ENCODE peak calls at places on chromosome 15, in seven cellular contexts. C is neuronal stem cell; R is H9; Z is aorta; B is Peyer's patch; L is uterus; W is CD8-positive, alpha-beta memory T cell. O is an unnamed sample.
A peak's percentile ranks its signal among the peaks of the same experiment; 100 is the strongest.

GRCh38 chr15:93028111-93028631 is 60.8 kb downstream of the RGMA start:
- DNase-seq in C (no peak), R (no peak), Z (no peak), B (peak; percentile 44), L (no peak), W (no peak), O (no peak)

GRCh38 chr15:34304613-34305012 is 33.0 kb downstream of the SLC12A6 start:
- DNase-seq in C (no peak), R (no peak), Z (no peak), B (no peak), L (no peak), W (no peak), O (peak; percentile 49)

GRCh38 chr15:48722764-48723661 is 77.5 kb upstream of the FBN1 start:
- DNase-seq in C (no peak), R (no peak), Z (no peak), B (no peak), L (no peak), W (no peak), O (no peak)

GRCh38 chr15:81783076-81783475 is 262.7 kb downstream of the MEX3B start:
- DNase-seq in C (no peak), R (no peak), Z (no peak), B (no peak), L (no peak), W (no peak), O (no peak)

GRCh38 chr15:42584031-42584765 is 8.8 kb downstream of the STARD9 start:
- DNase-seq in C (peak; percentile 38), R (peak; percentile 39), Z (no peak), B (no peak), L (no peak), W (no peak), O (peak; percentile 79)

GRCh38 chr15:58249646-58250312 is 111.6 kb downstream of the AQP9 start:
- DNase-seq in C (no peak), R (no peak), Z (no peak), B (no peak), L (no peak), W (peak; percentile 12), O (no peak)

GRCh38 chr15:94255540-94255939 is 24.2 kb downstream of the MCTP2 start:
- DNase-seq in C (no peak), R (no peak), Z (no peak), B (no peak), L (no peak), W (no peak), O (no peak)

GRCh38 chr15:39041979-39042485 is 477.4 kb upstream of the RASGRP1 start:
- DNase-seq in C (no peak), R (no peak), Z (no peak), B (no peak), L (no peak), W (no peak), O (no peak)

GRCh38 chr15:62069551-62069950 is 2.8 kb downstream of the C2CD4A start:
- DNase-seq in C (no peak), R (no peak), Z (no peak), B (no peak), L (no peak), W (no peak), O (no peak)

GRCh38 chr15:62067448-62068044 is 769 bp downstream of the C2CD4A start:
- DNase-seq in C (peak; percentile 20), R (peak; percentile 50), Z (peak; percentile 84), B (no peak), L (peak; percentile 22), W (no peak), O (no peak)

GRCh38 chr15:62068787-62069170 is 2.0 kb downstream of the C2CD4A start:
- DNase-seq in C (no peak), R (no peak), Z (no peak), B (no peak), L (no peak), W (no peak), O (no peak)

GRCh38 chr15:62068071-62068786 is 1.5 kb downstream of the C2CD4A start:
- DNase-seq in C (peak; percentile 30), R (peak; percentile 65), Z (peak; percentile 86), B (peak; percentile 68), L (peak; percentile 39), W (no peak), O (peak; percentile 74)

DNA sequence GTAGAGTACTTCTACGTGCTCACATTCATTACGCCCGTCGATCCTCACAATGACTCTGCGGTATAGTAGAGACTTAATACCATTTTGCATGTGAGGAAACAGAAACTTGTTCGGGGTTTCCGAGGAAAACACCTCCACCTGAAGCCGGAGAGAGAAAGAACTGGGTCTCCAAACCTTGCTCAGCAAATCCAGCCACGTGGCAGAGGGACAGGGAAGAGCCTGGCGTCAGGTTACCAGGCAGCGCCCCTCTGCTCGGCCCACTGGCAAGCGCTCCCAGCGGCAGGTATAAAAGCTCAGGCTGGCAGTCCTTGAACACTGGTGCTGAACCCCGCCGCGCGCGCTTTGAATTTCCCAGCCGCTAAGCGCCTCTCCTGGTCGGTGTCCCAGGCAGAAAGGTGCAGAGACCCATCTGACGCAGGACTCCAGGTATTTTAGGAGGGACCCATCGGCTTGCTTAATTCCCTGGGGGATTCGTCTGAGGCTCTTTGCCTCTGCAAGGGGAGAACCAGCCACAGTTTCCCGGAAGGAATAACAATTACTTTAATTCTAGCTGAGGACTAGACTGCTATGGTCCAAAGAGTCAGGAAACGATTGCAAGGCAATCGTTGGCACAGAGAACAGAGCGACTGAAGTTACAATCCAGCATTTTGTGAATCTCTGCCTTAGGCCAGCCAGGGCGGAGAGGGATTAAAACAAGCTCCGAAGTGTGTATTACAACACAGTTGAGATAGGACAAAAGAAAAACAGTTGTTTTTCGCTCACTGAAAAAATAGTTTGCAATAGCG is at the start of gene C2CD4A:
- DNase-seq in C (peak; percentile 49), R (peak; percentile 95), Z (peak; percentile 88), B (peak; percentile 87), L (peak; percentile 59), W (peak; percentile 56), O (peak; percentile 60)
- H3K27me3 ChIP-seq in C (peaks cover 10% of the 10 kb centered on the region), R (peaks cover 18% of the 10 kb centered on the region), Z (no peaks in the 10 kb centered on the region), B (no peaks in the 10 kb centered on the region), L (no peaks in the 10 kb centered on the region), W (peaks cover 4% of the 10 kb centered on the region), O (peaks cover 4% of the 10 kb centered on the region)

GRCh38 chr15:89098281-89098680 is 10.0 kb downstream of the ABHD2 start:
- DNase-seq in C (no peak), R (no peak), Z (no peak), B (no peak), L (no peak), W (no peak), O (no peak)

GRCh38 chr15:89096664-89097063 is 8.4 kb downstream of the ABHD2 start:
- DNase-seq in C (no peak), R (no peak), Z (no peak), B (no peak), L (no peak), W (no peak), O (no peak)

GRCh38 chr15:89095073-89095472 is 6.8 kb downstream of the ABHD2 start:
- DNase-seq in C (no peak), R (no peak), Z (no peak), B (no peak), L (no peak), W (no peak), O (no peak)

GRCh38 chr15:89095556-89095955 is 7.3 kb downstream of the ABHD2 start:
- DNase-seq in C (no peak), R (no peak), Z (no peak), B (no peak), L (no peak), W (no peak), O (no peak)

DNA sequence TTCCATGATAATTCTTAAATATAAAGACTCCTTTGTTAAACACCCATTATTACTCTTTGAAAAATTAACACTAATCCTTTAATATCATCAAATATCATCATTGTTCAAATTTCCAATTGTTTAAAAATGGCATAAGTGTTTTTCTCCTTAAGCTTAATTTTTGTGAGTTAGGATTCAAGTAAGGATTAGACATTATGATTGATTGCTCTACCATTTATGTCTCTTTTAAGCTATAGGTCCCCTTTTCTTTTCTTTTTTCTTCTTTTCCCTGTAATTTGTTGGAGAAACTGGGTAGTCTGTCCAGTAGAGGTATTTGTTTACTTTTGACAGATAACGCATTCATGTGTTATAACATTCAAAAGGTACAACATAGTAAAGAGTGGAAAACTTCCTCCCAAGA is 9.1 kb downstream of the ABHD2 start:
- DNase-seq in C (no peak), R (no peak), Z (no peak), B (no peak), L (no peak), W (no peak), O (no peak)
- H3K4me1 ChIP-seq in C (peaks cover 3% of the 10 kb centered on the region), R (peaks cover 2% of the 10 kb centered on the region), Z (peaks cover 25% of the 10 kb centered on the region), B (no peaks in the 10 kb centered on the region), L (peaks cover 10% of the 10 kb centered on the region), W (no peaks in the 10 kb centered on the region), O (peaks cover 6% of the 10 kb centered on the region)

GRCh38 chr15:101442272-101442671 is 47.2 kb downstream of the PCSK6 start:
- DNase-seq in C (no peak), R (no peak), Z (no peak), B (no peak), L (no peak), W (no peak), O (no peak)
- H3K27me3 ChIP-seq in C (no peaks in the 10 kb centered on the region), R (no peaks in the 10 kb centered on the region), Z (no peaks in the 10 kb centered on the region), B (no peaks in the 10 kb centered on the region), L (no peaks in the 10 kb centered on the region), W (no peaks in the 10 kb centered on the region), O (no peaks in the 10 kb centered on the region)

DNA sequence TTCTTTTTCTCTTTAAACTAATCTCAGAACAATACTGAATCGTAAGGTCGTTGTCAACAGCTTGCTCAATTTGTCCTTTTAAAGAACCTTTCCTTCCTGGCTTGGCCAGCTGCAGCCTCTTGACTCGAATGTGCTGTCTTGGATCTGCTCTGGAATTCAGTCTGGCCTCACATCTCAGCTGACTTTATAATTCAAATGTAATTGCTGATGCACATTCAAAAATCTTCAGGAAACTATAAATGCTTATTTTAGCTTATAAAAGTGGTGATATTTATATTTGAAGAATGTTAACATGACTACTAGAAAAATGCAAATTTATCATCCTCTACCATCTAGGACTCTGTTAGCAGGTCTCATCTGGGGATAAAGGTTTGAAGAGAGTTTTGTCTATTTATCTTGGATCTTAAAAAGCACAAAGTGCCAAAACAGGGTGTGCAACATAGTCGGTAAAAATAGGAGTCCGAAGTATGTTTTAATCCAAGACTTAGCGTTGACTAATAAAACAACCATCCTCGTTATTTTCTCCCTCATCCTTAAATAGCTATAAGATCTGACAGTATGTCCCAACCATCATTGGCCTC is 1035.2 kb downstream of the MCTP2 start:
- DNase-seq in C (no peak), R (no peak), Z (no peak), B (no peak), L (peak; percentile 53), W (no peak), O (no peak)
- H3K4me1 ChIP-seq in C (no peaks in the 10 kb centered on the region), R (no peaks in the 10 kb centered on the region), Z (peaks cover 5% of the 10 kb centered on the region), B (no peaks in the 10 kb centered on the region), L (no peaks in the 10 kb centered on the region), W (no peaks in the 10 kb centered on the region), O (no peaks in the 10 kb centered on the region)

GRCh38 chr15:29032776-29033175 is 147.0 kb downstream of the APBA2 start:
- DNase-seq in C (no peak), R (no peak), Z (no peak), B (no peak), L (no peak), W (no peak), O (no peak)
- H3K27me3 ChIP-seq in C (no peaks in the 10 kb centered on the region), R (no peaks in the 10 kb centered on the region), Z (no peaks in the 10 kb centered on the region), B (no peaks in the 10 kb centered on the region), L (no peaks in the 10 kb centered on the region), W (no peaks in the 10 kb centered on the region), O (no peaks in the 10 kb centered on the region)

O was measured in HAP-1.